ENCODE peak calls at places on chromosome 1, in ten cellular contexts. R is uterus, H is nephron progenitor cell, E is brain microvascular endothelial cell, F is PC-3, K is AG04449, J is progenitor cell of endocrine pancreas, Q is B cell, A is BJ, V is lower leg skin. N is an unnamed sample.

GRCh38 chr1:117096871-117097842 is 24.4 kb downstream of the TRIM45 start:
- DNase-seq in R (no peak), H (no peak), E (peak), F (no peak), K (peak), J (no peak), Q (no peak), A (no peak), V (no peak), N (peak)

GRCh38 chr1:37673920-37674319 is 18.4 kb upstream of the CDCA8 start:
- DNase-seq in R (no peak), H (no peak), E (no peak), F (no peak), K (no peak), J (no peak), Q (no peak), A (no peak), V (peak), N (no peak)

GRCh38 chr1:55724551-55725325 is 509.6 kb upstream of the USP24 start:
- DNase-seq in R (no peak), H (no peak), E (peak), F (peak), K (peak), J (no peak), Q (no peak), A (peak), V (no peak), N (peak)

GRCh38 chr1:17045623-17046022 is 8.2 kb downstream of the SDHB start:
- DNase-seq in R (no peak), H (no peak), E (no peak), F (no peak), K (no peak), J (no peak), Q (no peak), A (no peak), V (no peak), N (no peak)

GRCh38 chr1:37940299-37940947 is 6.4 kb downstream of the INPP5B start:
- DNase-seq in R (no peak), H (no peak), E (no peak), F (no peak), K (no peak), J (no peak), Q (no peak), A (no peak), V (no peak), N (no peak)

GRCh38 chr1:198333744-198334143 is 176.9 kb downstream of the NEK7 start:
- DNase-seq in R (no peak), H (no peak), E (no peak), F (peak), K (no peak), J (no peak), Q (no peak), A (peak), V (no peak), N (no peak)

GRCh38 chr1:42960693-42961559 is 2.3 kb upstream of the SLC2A1 start:
- DNase-seq in R (no peak), H (no peak), E (no peak), F (no peak), K (no peak), J (no peak), Q (peak), A (no peak), V (no peak), N (no peak)

GRCh38 chr1:48966583-48966982 is 189.9 kb upstream of the BEND5 start:
- DNase-seq in R (no peak), H (no peak), E (no peak), F (peak), K (no peak), J (no peak), Q (no peak), A (peak), V (no peak), N (no peak)

GRCh38 chr1:15849775-15850449 is 2.4 kb downstream of the SPEN start:
- DNase-seq in R (peak), H (peak), E (peak), F (peak), K (no peak), J (peak), Q (no peak), A (no peak), V (no peak), N (peak)

GRCh38 chr1:226939439-226940028 is 560 bp upstream of the COQ8A start:
- DNase-seq in R (peak), H (no peak), E (no peak), F (peak), K (no peak), J (peak), Q (no peak), A (no peak), V (peak), N (peak)

GRCh38 chr1:112674986-112675727 is 698 bp downstream of the MOV10 start:
- DNase-seq in R (peak), H (peak), E (no peak), F (peak), K (no peak), J (peak), Q (peak), A (no peak), V (no peak), N (no peak)

GRCh38 chr1:11571906-11572616 is 82.2 kb downstream of the FBXO2 start:
- DNase-seq in R (no peak), H (peak), E (no peak), F (no peak), K (no peak), J (no peak), Q (no peak), A (no peak), V (no peak), N (no peak)

GRCh38 chr1:54887665-54888071 is 673 bp upstream of the DHCR24 start:
- DNase-seq in R (no peak), H (no peak), E (no peak), F (no peak), K (no peak), J (no peak), Q (no peak), A (no peak), V (no peak), N (no peak)

GRCh38 chr1:241762713-241763339 is 85.2 kb upstream of the EXO1 start:
- DNase-seq in R (no peak), H (no peak), E (no peak), F (peak), K (no peak), J (no peak), Q (no peak), A (no peak), V (no peak), N (no peak)

GRCh38 chr1:162906485-162906884 is 45.5 kb upstream of the CCDC190 start:
- DNase-seq in R (no peak), H (no peak), E (peak), F (peak), K (no peak), J (no peak), Q (no peak), A (no peak), V (no peak), N (no peak)

GRCh38 chr1:162908780-162909179 is 47.8 kb upstream of the CCDC190 start:
- DNase-seq in R (no peak), H (no peak), E (peak), F (peak), K (no peak), J (no peak), Q (no peak), A (peak), V (no peak), N (peak)

GRCh38 chr1:118812555-118812954 is 175.6 kb downstream of the TBX15 start:
- DNase-seq in R (no peak), H (no peak), E (no peak), F (no peak), K (no peak), J (no peak), Q (no peak), A (no peak), V (no peak), N (no peak)

GRCh38 chr1:222182641-222183040 is 365.3 kb downstream of the HHIPL2 start:
- DNase-seq in R (no peak), H (no peak), E (no peak), F (peak), K (no peak), J (no peak), Q (no peak), A (peak), V (no peak), N (peak)

GRCh38 chr1:207633226-207633625 is 11.7 kb upstream of the CR1L start:
- DNase-seq in R (no peak), H (no peak), E (no peak), F (no peak), K (no peak), J (no peak), Q (no peak), A (no peak), V (no peak), N (no peak)
- TF ChIP-seq CTCF in R (no peak), H (no peak), E (no peak), F (no peak), K (no peak), J (no peak), Q (no peak), A (no peak), V (no peak), N (no peak)

DNA sequence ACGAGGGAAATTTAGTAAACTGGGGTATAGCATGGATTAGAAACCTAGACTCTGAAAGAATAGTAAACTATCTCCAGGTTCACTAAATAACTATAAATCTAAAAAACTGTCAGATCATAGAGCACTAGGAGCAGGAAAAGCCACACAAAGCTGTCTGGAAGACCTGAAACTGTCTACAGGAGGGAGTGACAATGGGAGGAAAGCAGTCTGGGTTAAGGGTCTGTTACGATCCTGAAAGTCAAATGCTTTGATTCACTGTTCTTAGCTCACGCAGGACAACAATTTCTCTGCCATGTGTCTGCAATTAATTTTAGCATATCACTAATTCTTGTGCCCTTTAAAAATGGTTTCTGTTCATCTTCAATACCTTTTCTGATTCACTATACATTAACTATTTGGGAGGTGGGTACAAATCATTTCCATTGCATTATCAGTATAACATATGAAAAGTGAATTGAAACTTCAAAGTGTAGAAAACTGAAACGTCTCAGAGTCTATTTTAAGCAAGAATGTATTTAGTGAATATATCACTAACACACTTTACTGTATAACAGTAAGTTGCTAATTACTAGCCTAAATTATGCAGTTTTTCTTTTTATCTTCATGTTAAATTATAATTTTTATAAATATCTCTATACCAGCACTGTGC is 18.4 kb downstream of the CEP170 start:
- DNase-seq in R (no peak), H (no peak), E (no peak), F (no peak), K (no peak), J (no peak), Q (no peak), A (no peak), V (no peak), N (no peak)
- TF ChIP-seq CTCF in R (no peak), H (no peak), E (no peak), F (no peak), K (no peak), J (no peak), Q (no peak), A (no peak), V (no peak), N (no peak)

GRCh38 chr1:180907313-180908055 is 5.2 kb upstream of the KIAA1614 start:
- DNase-seq in R (no peak), H (no peak), E (no peak), F (no peak), K (no peak), J (no peak), Q (no peak), A (no peak), V (peak), N (no peak)
- TF ChIP-seq CTCF in R (no peak), H (no peak), E (no peak), F (no peak), K (no peak), J (no peak), Q (no peak), A (no peak), V (no peak), N (no peak)

DNA sequence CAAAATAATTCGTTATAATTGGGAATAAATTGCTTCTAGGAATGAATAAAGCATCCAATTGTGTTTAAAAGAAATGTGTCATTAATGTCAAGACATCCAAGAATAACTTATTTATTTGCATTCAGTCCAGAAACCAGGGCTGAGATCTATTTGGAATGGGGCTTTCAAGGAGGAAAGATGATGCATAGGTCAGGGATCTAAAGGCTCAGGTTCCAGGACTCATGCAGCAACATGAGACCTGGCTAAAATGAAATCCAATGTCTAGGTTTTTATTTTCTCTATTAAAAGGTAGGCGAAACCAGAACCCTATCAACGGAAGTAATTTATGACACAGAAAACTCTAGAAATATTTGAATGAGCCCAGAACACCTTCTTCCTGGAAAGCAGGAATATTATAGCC is 376.8 kb downstream of the SEC16B start:
- DNase-seq in R (no peak), H (no peak), E (no peak), F (no peak), K (no peak), J (no peak), Q (no peak), A (no peak), V (no peak), N (no peak)
- TF ChIP-seq CTCF in R (no peak), H (no peak), E (no peak), F (no peak), K (no peak), J (no peak), Q (no peak), A (no peak), V (no peak), N (no peak)

GRCh38 chr1:159421821-159422220 is 10.2 kb upstream of the OR10J4 start:
- DNase-seq in R (no peak), H (no peak), E (no peak), F (no peak), K (no peak), J (no peak), Q (no peak), A (no peak), V (no peak), N (no peak)
- TF ChIP-seq CTCF in R (no peak), H (no peak), E (peak), F (peak), K (no peak), J (peak), Q (no peak), A (peak), V (no peak), N (peak)

DNA sequence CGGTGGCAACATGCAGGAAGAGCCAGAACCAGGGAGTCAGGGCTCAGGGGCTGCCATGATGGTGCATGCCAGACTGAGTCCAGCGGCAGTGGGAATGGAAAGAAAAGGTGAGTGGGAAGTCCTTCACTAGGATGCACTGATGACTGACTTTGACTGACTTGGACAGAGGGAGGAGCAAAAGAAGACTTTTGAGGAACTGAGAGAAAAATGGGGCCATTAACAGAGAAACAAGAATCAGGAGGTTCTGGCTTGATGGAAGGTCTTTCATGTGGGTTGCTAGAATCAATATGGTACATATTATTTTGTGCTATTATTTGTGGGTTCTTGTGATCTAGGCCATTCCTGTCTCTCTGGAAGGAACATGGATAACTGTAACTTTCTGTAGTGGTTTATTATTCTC is 454.6 kb upstream of the PROX1 start:
- DNase-seq in R (no peak), H (no peak), E (no peak), F (no peak), K (no peak), J (no peak), Q (no peak), A (no peak), V (no peak), N (no peak)
- TF ChIP-seq CTCF in R (no peak), H (no peak), E (no peak), F (no peak), K (no peak), J (no peak), Q (no peak), A (no peak), V (no peak), N (no peak)

DNA sequence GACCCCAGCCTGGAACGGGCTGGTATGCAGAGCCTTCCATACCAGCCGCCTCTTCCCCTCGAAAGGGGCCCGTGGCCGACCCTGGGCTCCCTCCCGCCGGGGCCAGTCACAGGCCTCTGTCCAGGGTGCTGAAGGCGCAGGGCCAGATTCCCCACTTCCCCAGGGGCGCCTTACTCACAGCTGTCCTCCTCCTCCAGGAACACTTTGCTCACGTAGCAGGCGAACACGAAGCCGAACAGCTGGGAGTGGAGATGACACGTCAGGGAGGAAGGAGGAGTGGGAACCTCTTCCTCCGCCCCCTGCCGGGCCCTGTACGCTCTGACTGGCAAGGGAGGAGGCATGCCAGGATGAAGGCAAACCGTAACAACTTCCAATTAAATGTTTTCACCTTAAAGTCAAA is 57.3 kb downstream of the NKAIN1 start:
- DNase-seq in R (peak), H (peak), E (peak), F (peak), K (peak), J (peak), Q (peak), A (peak), V (peak), N (peak)
- TF ChIP-seq CTCF in R (no peak), H (no peak), E (peak), F (peak), K (peak), J (peak), Q (no peak), A (peak), V (no peak), N (peak)

GRCh38 chr1:26597629-26598039 is 68.1 kb downstream of the RPS6KA1 start:
- DNase-seq in R (no peak), H (no peak), E (no peak), F (peak), K (no peak), J (no peak), Q (peak), A (no peak), V (no peak), N (peak)
- TF ChIP-seq CTCF in R (peak), H (peak), E (peak), F (peak), K (peak), J (peak), Q (peak), A (peak), V (peak), N (peak)

DNA sequence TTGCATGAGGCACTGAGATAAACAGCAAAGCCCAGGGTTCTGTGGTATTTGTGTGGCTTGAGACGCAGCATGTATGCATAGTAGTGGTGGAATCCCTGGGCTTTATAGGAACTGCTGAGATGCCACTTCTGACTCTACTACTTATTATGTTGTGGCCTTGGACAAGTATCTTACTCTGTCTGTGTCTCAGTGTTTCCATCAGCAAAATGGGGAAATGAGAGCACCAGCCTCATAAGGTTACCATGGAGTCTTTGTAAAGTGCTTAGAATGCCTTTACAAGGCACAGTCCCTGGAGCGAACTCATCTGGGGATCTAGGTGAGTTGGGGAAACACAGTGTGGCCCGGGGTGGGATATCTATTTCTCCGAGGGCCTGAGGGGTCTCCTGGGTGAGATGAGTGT is 154.8 kb downstream of the C1orf94 start:
- DNase-seq in R (no peak), H (no peak), E (no peak), F (no peak), K (no peak), J (no peak), Q (no peak), A (no peak), V (no peak), N (no peak)
- TF ChIP-seq CTCF in R (no peak), H (no peak), E (no peak), F (no peak), K (no peak), J (no peak), Q (no peak), A (no peak), V (no peak), N (no peak)